ENCODE peak calls at places on chromosomes 11 and 22, in nine cellular contexts. G, K, Z, V, T, L, S, D and Q are unnamed samples.
A peak's percentile ranks its signal among the peaks of the same experiment; 100 is the strongest.

GRCh38 chr11:12112731-12113130 is 2.3 kb downstream of the MICAL2 start:
- DNase-seq in L (no peak), V (peak; percentile 52), G (no peak), D (no peak), T (no peak), Z (no peak), S (no peak), K (no peak), Q (no peak)

GRCh38 chr11:133149698-133150097 is 382.6 kb downstream of the OPCML start:
- DNase-seq in Z (no peak), T (no peak), G (no peak), S (no peak), L (no peak), K (no peak), D (no peak), V (no peak), Q (no peak)

GRCh38 chr11:1755344-1756023 is 5.1 kb upstream of the IFITM10 start:
- DNase-seq in Z (no peak), K (no peak), S (no peak), V (no peak), G (no peak), D (no peak), L (no peak), T (no peak), Q (no peak)

GRCh38 chr11:16792426-16792825 is 54.0 kb downstream of the C11orf58 start:
- DNase-seq in K (peak; percentile 32), G (no peak), V (peak; percentile 58), S (no peak), D (no peak), L (no peak), T (no peak), Z (peak; percentile 38), Q (no peak)

GRCh38 chr11:11218287-11218986 is 134.6 kb downstream of the CSNK2A3 start:
- DNase-seq in Z (no peak), S (no peak), D (no peak), L (no peak), K (no peak), G (no peak), V (no peak), T (no peak), Q (no peak)

GRCh38 chr11:44333271-44334218 is 23.6 kb upstream of the ALX4 start:
- DNase-seq in K (peak; percentile 25), G (no peak), D (no peak), S (no peak), Z (no peak), T (no peak), L (no peak), V (peak; percentile 18), Q (no peak)

GRCh38 chr22:18965526-18966421 is 29.7 kb upstream of the PRODH start:
- DNase-seq in Z (no peak), K (no peak), V (no peak), D (no peak), T (no peak), S (no peak), L (no peak), G (no peak), Q (no peak)

GRCh38 chr11:74055938-74056337 is 47.1 kb upstream of the UCP3 start:
- DNase-seq in K (peak; percentile 77), T (no peak), D (no peak), V (peak; percentile 79), G (no peak), Z (no peak), S (no peak), L (no peak), Q (no peak)

GRCh38 chr11:19890308-19890707 is 177.7 kb downstream of the NAV2 start:
- DNase-seq in D (no peak), T (no peak), K (peak; percentile 97), Z (peak; percentile 85), G (no peak), L (no peak), V (peak; percentile 93), S (no peak), Q (no peak)

GRCh38 chr11:1469911-1470680 is 16.5 kb downstream of the MOB2 start:
- DNase-seq in S (no peak), T (no peak), D (no peak), K (no peak), Z (no peak), L (no peak), V (no peak), G (no peak), Q (no peak)

GRCh38 chr11:21814169-21814568 is 378.7 kb upstream of the ANO5 start:
- DNase-seq in T (no peak), Z (peak; percentile 93), S (no peak), K (no peak), L (no peak), D (no peak), V (peak; percentile 88), G (no peak), Q (no peak)

GRCh38 chr22:21754523-21755128 is 19.0 kb upstream of the YPEL1 start:
- DNase-seq in V (no peak), S (no peak), D (no peak), K (no peak), G (no peak), Z (no peak), L (no peak), T (no peak), Q (no peak)

GRCh38 chr11:8640305-8640932 is 42.0 kb downstream of the TRIM66 start:
- DNase-seq in D (no peak), L (no peak), V (no peak), G (no peak), S (no peak), K (no peak), Z (no peak), T (no peak), Q (no peak)

GRCh38 chr11:67439321-67440228 is 2.1 kb upstream of the PTPRCAP start:
- DNase-seq in T (no peak), S (no peak), V (peak; percentile 48), K (peak; percentile 28), G (no peak), D (no peak), L (peak; percentile 75), Z (peak; percentile 39), Q (no peak)

GRCh38 chr11:61619827-61620226 is 39.0 kb upstream of the SYT7 start:
- DNase-seq in T (no peak), Z (no peak), G (no peak), V (no peak), D (no peak), L (no peak), K (no peak), S (no peak), Q (no peak)

GRCh38 chr11:34650528-34650927 is 29.6 kb downstream of the EHF start:
- DNase-seq in L (peak; percentile 80), D (no peak), T (peak; percentile 65), S (no peak), V (no peak), K (no peak), Z (no peak), G (no peak), Q (no peak)

GRCh38 chr22:31616315-31616980 is 45.6 kb downstream of the PISD start:
- DNase-seq in Z (no peak), T (no peak), G (no peak), S (no peak), D (no peak), V (no peak), K (no peak), L (no peak), Q (no peak)

GRCh38 chr11:15199693-15200092 is 85.0 kb downstream of the INSC start:
- DNase-seq in V (peak; percentile 67), S (no peak), D (no peak), T (no peak), K (peak; percentile 29), Z (peak; percentile 60), L (no peak), G (peak; percentile 27), Q (no peak)

GRCh38 chr11:102921587-102922220 is 33.8 kb downstream of the MMP13 start:
- DNase-seq in L (no peak), D (no peak), T (no peak), Z (no peak), V (no peak), G (no peak), S (no peak), K (no peak), Q (no peak)